ENCODE peak calls at places on chromosomes 12 and 14, in nine cellular contexts. T, O, A, J, R, H, M, V and K are unnamed samples.
A peak's percentile ranks its signal among the peaks of the same experiment; 100 is the strongest.

GRCh38 chr12:65308601-65309071 is 30.2 kb downstream of the MSRB3 start:
- DNase-seq in T (no peak), O (peak; percentile 27), A (no peak), J (no peak), R (peak; percentile 76), H (no peak), M (no peak), V (peak; percentile 8), K (no peak)

GRCh38 chr14:75307700-75308379 is 29.2 kb downstream of the FOS start:
- DNase-seq in T (no peak), O (peak; percentile 94), A (peak; percentile 92), J (peak; percentile 70), R (peak; percentile 69), H (peak; percentile 89), M (peak; percentile 65), V (peak; percentile 90), K (peak; percentile 42)

GRCh38 chr12:53428741-53429140 is 5.1 kb downstream of the AMHR2 start:
- DNase-seq in T (no peak), O (no peak), A (no peak), J (no peak), R (no peak), H (no peak), M (no peak), V (no peak), K (no peak)

GRCh38 chr14:93956082-93956481 is 20.3 kb downstream of the ASB2 start:
- DNase-seq in T (no peak), O (no peak), A (no peak), J (no peak), R (no peak), H (no peak), M (no peak), V (no peak), K (no peak)

GRCh38 chr12:89192419-89192818 is 159.9 kb downstream of the DUSP6 start:
- DNase-seq in T (peak; percentile 22), O (no peak), A (no peak), J (no peak), R (peak; percentile 40), H (no peak), M (no peak), V (no peak), K (no peak)

GRCh38 chr14:61562321-61563161 is 132.8 kb upstream of the HIF1A start:
- DNase-seq in T (no peak), O (peak; percentile 59), A (peak; percentile 57), J (no peak), R (peak; percentile 100), H (no peak), M (peak; percentile 100), V (peak; percentile 99), K (no peak)

GRCh38 chr14:36513012-36513420 is 7.0 kb downstream of the NKX2-1 start:
- DNase-seq in T (no peak), O (peak; percentile 30), A (no peak), J (peak; percentile 5), R (no peak), H (no peak), M (no peak), V (no peak), K (no peak)

GRCh38 chr12:108896817-108897216 is 16.9 kb downstream of the DAO start:
- DNase-seq in T (no peak), O (no peak), A (no peak), J (no peak), R (no peak), H (no peak), M (no peak), V (no peak), K (no peak)

GRCh38 chr14:68790656-68791077 is 2.2 kb downstream of the ZFP36L1 start:
- DNase-seq in T (no peak), O (no peak), A (no peak), J (no peak), R (no peak), H (no peak), M (no peak), V (no peak), K (no peak)

GRCh38 chr12:96045566-96045965 is 10.2 kb upstream of the LTA4H start:
- DNase-seq in T (no peak), O (peak; percentile 9), A (no peak), J (no peak), R (no peak), H (no peak), M (no peak), V (no peak), K (peak; percentile 33)

GRCh38 chr14:63248211-63248610 is 44.0 kb downstream of the RHOJ start:
- DNase-seq in T (no peak), O (no peak), A (no peak), J (no peak), R (peak; percentile 7), H (no peak), M (no peak), V (no peak), K (no peak)

GRCh38 chr12:77578471-77579262 is 252.0 kb upstream of the NAV3 start:
- DNase-seq in T (no peak), O (no peak), A (no peak), J (no peak), R (no peak), H (no peak), M (no peak), V (no peak), K (no peak)

GRCh38 chr12:49540229-49541139 is 1.7 kb downstream of the KCNH3 start:
- DNase-seq in T (no peak), O (no peak), A (no peak), J (peak; percentile 44), R (no peak), H (peak; percentile 20), M (peak; percentile 51), V (no peak), K (no peak)

GRCh38 chr12:54230555-54230954 is 41.8 kb upstream of the SMUG1 start:
- DNase-seq in T (no peak), O (peak; percentile 61), A (no peak), J (no peak), R (no peak), H (no peak), M (no peak), V (no peak), K (no peak)

GRCh38 chr14:24783791-24784190 is 149.8 kb upstream of the GZMB start:
- DNase-seq in T (no peak), O (no peak), A (no peak), J (no peak), R (no peak), H (no peak), M (no peak), V (no peak), K (no peak)

GRCh38 chr14:25009891-25010290 is 40.1 kb downstream of the STXBP6 start:
- DNase-seq in T (no peak), O (peak; percentile 45), A (no peak), J (no peak), R (peak; percentile 11), H (no peak), M (peak; percentile 33), V (no peak), K (no peak)

GRCh38 chr14:90191154-90191553 is 65.2 kb upstream of the PSMC1 start:
- DNase-seq in T (no peak), O (no peak), A (no peak), J (no peak), R (no peak), H (no peak), M (no peak), V (no peak), K (no peak)

GRCh38 chr14:79018846-79019245 is 848.7 kb downstream of the NRXN3 start:
- DNase-seq in T (no peak), O (no peak), A (no peak), J (no peak), R (peak; percentile 59), H (no peak), M (peak; percentile 47), V (no peak), K (no peak)

GRCh38 chr14:23865502-23865901 is 88.1 kb upstream of the DHRS4 start:
- DNase-seq in T (no peak), O (no peak), A (no peak), J (no peak), R (no peak), H (no peak), M (no peak), V (no peak), K (no peak)

GRCh38 chr12:12210416-12210815 is 56.4 kb downstream of the LRP6 start:
- DNase-seq in T (no peak), O (no peak), A (no peak), J (no peak), R (no peak), H (no peak), M (no peak), V (no peak), K (no peak)

GRCh38 chr12:14357496-14357895 is 8.0 kb upstream of the ATF7IP start:
- DNase-seq in T (no peak), O (no peak), A (no peak), J (no peak), R (peak; percentile 20), H (no peak), M (no peak), V (no peak), K (no peak)